ENCODE peak calls at places on chromosomes 4 and X, in six cellular contexts. One of them, this sample, is unnamed.

GRCh38 chr4:15656038-15656470 is 897 bp upstream of the FBXL5 start:
- DNase-seq in testis: peak; percentile 54
- DNase-seq in EL: no peak
- DNase-seq in neural progenitor cell: peak; percentile 13
- DNase-seq in NCI-H1417: no peak
- DNase-seq in GDM1: no peak
- DNase-seq in this sample: no peak

GRCh38 chrX:43940811-43941210 is 32.4 kb downstream of the NDP start:
- DNase-seq in testis: no peak
- DNase-seq in EL: peak; percentile 5
- DNase-seq in neural progenitor cell: no peak
- DNase-seq in GDM1: no peak
- DNase-seq in NCI-H1417: no peak
- DNase-seq in this sample: no peak

GRCh38 chr4:78477276-78477675 is 74.3 kb upstream of the ANXA3 start:
- DNase-seq in testis: no peak
- DNase-seq in neural progenitor cell: no peak
- DNase-seq in GDM1: no peak
- DNase-seq in NCI-H1417: no peak
- DNase-seq in EL: peak; percentile 48
- DNase-seq in this sample: no peak

GRCh38 chr4:70583952-70584834 is 7.9 kb upstream of the AMBN start:
- DNase-seq in NCI-H1417: peak; percentile 20
- DNase-seq in neural progenitor cell: no peak
- DNase-seq in GDM1: no peak
- DNase-seq in EL: peak; percentile 7
- DNase-seq in testis: no peak
- DNase-seq in this sample: no peak

GRCh38 chrX:29858714-29859113 is 356.6 kb upstream of the MAGEB2 start:
- DNase-seq in testis: no peak
- DNase-seq in NCI-H1417: no peak
- DNase-seq in GDM1: no peak
- DNase-seq in neural progenitor cell: no peak
- DNase-seq in EL: peak; percentile 17
- DNase-seq in this sample: no peak

GRCh38 chr4:151991001-151991883 is 230.4 kb upstream of the GATB start:
- DNase-seq in neural progenitor cell: no peak
- DNase-seq in testis: no peak
- DNase-seq in EL: no peak
- DNase-seq in NCI-H1417: no peak
- DNase-seq in GDM1: no peak
- DNase-seq in this sample: no peak

GRCh38 chr4:94686086-94686485 is 71.7 kb upstream of the BMPR1B start:
- DNase-seq in testis: no peak
- DNase-seq in neural progenitor cell: no peak
- DNase-seq in NCI-H1417: no peak
- DNase-seq in EL: no peak
- DNase-seq in GDM1: no peak
- DNase-seq in this sample: no peak

GRCh38 chrX:78496483-78496882 is 162.6 kb downstream of the RTL3 start:
- DNase-seq in GDM1: no peak
- DNase-seq in NCI-H1417: no peak
- DNase-seq in testis: no peak
- DNase-seq in neural progenitor cell: no peak
- DNase-seq in EL: no peak
- DNase-seq in this sample: no peak

GRCh38 chrX:151896734-151897474 is 15.8 kb upstream of the MAGEA4 start:
- DNase-seq in testis: no peak
- DNase-seq in EL: peak; percentile 47
- DNase-seq in NCI-H1417: no peak
- DNase-seq in GDM1: no peak
- DNase-seq in neural progenitor cell: no peak
- DNase-seq in this sample: no peak

GRCh38 chr4:26509681-26510333 is 19.5 kb upstream of the CCKAR start:
- DNase-seq in NCI-H1417: no peak
- DNase-seq in neural progenitor cell: peak; percentile 50
- DNase-seq in EL: no peak
- DNase-seq in testis: no peak
- DNase-seq in GDM1: no peak
- DNase-seq in this sample: no peak

GRCh38 chr4:145891958-145892357 is 46.7 kb downstream of the ZNF827 start:
- DNase-seq in neural progenitor cell: no peak
- DNase-seq in GDM1: no peak
- DNase-seq in testis: no peak
- DNase-seq in NCI-H1417: no peak
- DNase-seq in EL: no peak
- DNase-seq in this sample: no peak

GRCh38 chr4:2825740-2826139 is 17.9 kb upstream of the ADD1 start:
- DNase-seq in neural progenitor cell: no peak
- DNase-seq in testis: no peak
- DNase-seq in GDM1: no peak
- DNase-seq in NCI-H1417: no peak
- DNase-seq in EL: no peak
- DNase-seq in this sample: peak; percentile 6

GRCh38 chrX:65463550-65463949 is 71.0 kb downstream of the LAS1L start:
- DNase-seq in neural progenitor cell: peak; percentile 79
- DNase-seq in testis: no peak
- DNase-seq in GDM1: no peak
- DNase-seq in NCI-H1417: no peak
- DNase-seq in EL: peak; percentile 49
- DNase-seq in this sample: no peak

GRCh38 chr4:42568610-42569207 is 88.2 kb downstream of the ATP8A1 start:
- DNase-seq in neural progenitor cell: peak; percentile 89
- DNase-seq in NCI-H1417: peak; percentile 56
- DNase-seq in GDM1: peak; percentile 54
- DNase-seq in EL: peak; percentile 41
- DNase-seq in testis: peak; percentile 84
- DNase-seq in this sample: peak; percentile 44

GRCh38 chr4:53505947-53506346 is 85.3 kb downstream of the LNX1 start:
- DNase-seq in EL: no peak
- DNase-seq in NCI-H1417: no peak
- DNase-seq in GDM1: no peak
- DNase-seq in testis: no peak
- DNase-seq in neural progenitor cell: no peak
- DNase-seq in this sample: no peak

GRCh38 chr4:56656346-56656643 is 24.8 kb downstream of the HOPX start:
- DNase-seq in neural progenitor cell: peak; percentile 43
- DNase-seq in NCI-H1417: no peak
- DNase-seq in testis: peak; percentile 65
- DNase-seq in EL: peak; percentile 19
- DNase-seq in GDM1: peak; percentile 53
- DNase-seq in this sample: no peak

GRCh38 chr4:118281611-118282442 is 71.0 kb downstream of the PRSS12 start:
- DNase-seq in neural progenitor cell: peak; percentile 43
- DNase-seq in GDM1: no peak
- DNase-seq in testis: no peak
- DNase-seq in NCI-H1417: no peak
- DNase-seq in EL: peak; percentile 68
- DNase-seq in this sample: no peak

GRCh38 chrX:42934020-42934701 is 156.2 kb upstream of the PPP1R2C start:
- DNase-seq in EL: no peak
- DNase-seq in NCI-H1417: no peak
- DNase-seq in testis: no peak
- DNase-seq in neural progenitor cell: no peak
- DNase-seq in GDM1: peak; percentile 86
- DNase-seq in this sample: peak; percentile 61

GRCh38 chrX:16585486-16586370 is 64.2 kb upstream of the S100G start:
- DNase-seq in NCI-H1417: no peak
- DNase-seq in EL: no peak
- DNase-seq in GDM1: no peak
- DNase-seq in neural progenitor cell: no peak
- DNase-seq in testis: no peak
- DNase-seq in this sample: no peak

GRCh38 chrX:15165832-15166231 is 104.1 kb downstream of the ASB9 start:
- DNase-seq in testis: no peak
- DNase-seq in neural progenitor cell: no peak
- DNase-seq in GDM1: no peak
- DNase-seq in NCI-H1417: no peak
- DNase-seq in EL: no peak
- DNase-seq in this sample: no peak

GRCh38 chr4:78517050-78517652 is 34.4 kb upstream of the ANXA3 start:
- DNase-seq in NCI-H1417: peak; percentile 4
- DNase-seq in neural progenitor cell: peak; percentile 54
- DNase-seq in testis: no peak
- DNase-seq in GDM1: no peak
- DNase-seq in EL: peak; percentile 36
- DNase-seq in this sample: no peak

GRCh38 chrX:46686003-46686645 is 72.8 kb downstream of the SLC9A7 start:
- DNase-seq in testis: peak; percentile 30
- DNase-seq in neural progenitor cell: peak; percentile 44
- DNase-seq in GDM1: peak; percentile 36
- DNase-seq in EL: peak; percentile 47
- DNase-seq in NCI-H1417: peak; percentile 25
- DNase-seq in this sample: no peak

GRCh38 chr4:33160126-33160525 is 2440.0 kb downstream of the PCDH7 start:
- DNase-seq in GDM1: no peak
- DNase-seq in testis: no peak
- DNase-seq in EL: peak; percentile 20
- DNase-seq in neural progenitor cell: peak; percentile 29
- DNase-seq in NCI-H1417: peak; percentile 2
- DNase-seq in this sample: no peak

GRCh38 chrX:150967786-150968185 is 15.3 kb upstream of the HMGB3 start:
- DNase-seq in GDM1: no peak
- DNase-seq in EL: no peak
- DNase-seq in neural progenitor cell: no peak
- DNase-seq in NCI-H1417: no peak
- DNase-seq in testis: no peak
- DNase-seq in this sample: no peak

GRCh38 chr4:147339116-147339515 is 141.8 kb upstream of the EDNRA start:
- DNase-seq in NCI-H1417: no peak
- DNase-seq in testis: no peak
- DNase-seq in neural progenitor cell: no peak
- DNase-seq in GDM1: no peak
- DNase-seq in EL: no peak
- DNase-seq in this sample: no peak

GRCh38 chr4:25654971-25655963 is at the start of gene SLC34A2:
- DNase-seq in testis: peak; percentile 18
- DNase-seq in GDM1: no peak
- DNase-seq in EL: no peak
- DNase-seq in neural progenitor cell: peak; percentile 75
- DNase-seq in NCI-H1417: peak; percentile 47
- DNase-seq in this sample: peak; percentile 15

GRCh38 chrX:68534696-68535095 is 35.8 kb downstream of the YIPF6 start:
- DNase-seq in GDM1: no peak
- DNase-seq in testis: no peak
- DNase-seq in NCI-H1417: no peak
- DNase-seq in EL: no peak
- DNase-seq in neural progenitor cell: no peak
- DNase-seq in this sample: no peak

GRCh38 chr4:176784816-176785215 is 7.9 kb downstream of the VEGFC start:
- DNase-seq in EL: no peak
- DNase-seq in testis: no peak
- DNase-seq in NCI-H1417: no peak
- DNase-seq in neural progenitor cell: no peak
- DNase-seq in GDM1: no peak
- DNase-seq in this sample: no peak

GRCh38 chr4:23070848-23071570 is 378.3 kb downstream of the GBA3 start:
- DNase-seq in GDM1: no peak
- DNase-seq in neural progenitor cell: no peak
- DNase-seq in EL: no peak
- DNase-seq in testis: no peak
- DNase-seq in NCI-H1417: no peak
- DNase-seq in this sample: no peak

GRCh38 chr4:123390846-123391456 is 5.6 kb upstream of the SPRY1 start:
- DNase-seq in EL: peak; percentile 15
- DNase-seq in neural progenitor cell: no peak
- DNase-seq in NCI-H1417: peak; percentile 2
- DNase-seq in testis: no peak
- DNase-seq in GDM1: no peak
- DNase-seq in this sample: no peak

GRCh38 chr4:96599752-96600151 is 759.9 kb downstream of the PDHA2 start:
- DNase-seq in testis: no peak
- DNase-seq in neural progenitor cell: no peak
- DNase-seq in GDM1: no peak
- DNase-seq in NCI-H1417: no peak
- DNase-seq in EL: no peak
- DNase-seq in this sample: no peak